ENCODE peak calls at places on chromosomes 5 and 9, in five cellular contexts. L is tibial artery; P is GM13977; X is CD4-positive, alpha-beta T cell; J is nephron progenitor cell. K is an unnamed sample.

GRCh38 chr9:89843591-89843990 is 238.8 kb downstream of the GADD45G start:
- DNase-seq in P (no peak), X (no peak), J (no peak), L (no peak), K (no peak)

GRCh38 chr5:16916262-16916878 is 19.7 kb downstream of the MYO10 start:
- DNase-seq in J (no peak), P (no peak), L (no peak), X (no peak), K (no peak)

GRCh38 chr5:62341783-62342475 is 35.9 kb downstream of the KIF2A start:
- DNase-seq in J (no peak), P (no peak), X (no peak), L (no peak), K (no peak)

GRCh38 chr5:82147860-82148573 is 130.1 kb downstream of the RPS23 start:
- DNase-seq in P (no peak), L (no peak), J (no peak), X (no peak), K (no peak)

GRCh38 chr5:103264529-103264928 is 6.0 kb downstream of the MACIR start:
- DNase-seq in X (no peak), L (no peak), P (no peak), J (no peak), K (no peak)

GRCh38 chr5:55226934-55227737 is at the start of gene MCIDAS:
- DNase-seq in J (peak), L (peak), P (peak), X (peak), K (no peak)

GRCh38 chr9:117703538-117703937 is 665 bp upstream of the TLR4 start:
- DNase-seq in L (no peak), X (no peak), P (no peak), J (no peak), K (no peak)

GRCh38 chr5:180208435-180209081 is 453 bp downstream of the RASGEF1C start:
- DNase-seq in J (peak), L (no peak), P (no peak), X (peak), K (no peak)

GRCh38 chr5:170479484-170479883 is 24.3 kb upstream of the KCNIP1 start:
- DNase-seq in J (no peak), X (no peak), L (no peak), P (no peak), K (no peak)
- TF ChIP-seq CTCF in J (no peak), X (no peak), L (no peak), P (no peak), K (no peak)

GRCh38 chr9:105846825-105847224 is 152.5 kb downstream of the TMEM38B start:
- DNase-seq in J (no peak), P (no peak), X (no peak), L (no peak), K (no peak)

GRCh38 chr9:105837261-105837660 is 142.9 kb downstream of the TMEM38B start:
- DNase-seq in L (no peak), J (no peak), P (no peak), X (no peak), K (no peak)

GRCh38 chr9:105841562-105841961 is 147.2 kb downstream of the TMEM38B start:
- DNase-seq in J (no peak), X (no peak), L (no peak), P (no peak), K (no peak)

GRCh38 chr9:105842023-105842644 is 147.8 kb downstream of the TMEM38B start:
- DNase-seq in L (no peak), J (peak), X (no peak), P (peak), K (no peak)
- TF ChIP-seq CTCF in L (peak), J (peak), X (peak), P (peak), K (peak)

DNA sequence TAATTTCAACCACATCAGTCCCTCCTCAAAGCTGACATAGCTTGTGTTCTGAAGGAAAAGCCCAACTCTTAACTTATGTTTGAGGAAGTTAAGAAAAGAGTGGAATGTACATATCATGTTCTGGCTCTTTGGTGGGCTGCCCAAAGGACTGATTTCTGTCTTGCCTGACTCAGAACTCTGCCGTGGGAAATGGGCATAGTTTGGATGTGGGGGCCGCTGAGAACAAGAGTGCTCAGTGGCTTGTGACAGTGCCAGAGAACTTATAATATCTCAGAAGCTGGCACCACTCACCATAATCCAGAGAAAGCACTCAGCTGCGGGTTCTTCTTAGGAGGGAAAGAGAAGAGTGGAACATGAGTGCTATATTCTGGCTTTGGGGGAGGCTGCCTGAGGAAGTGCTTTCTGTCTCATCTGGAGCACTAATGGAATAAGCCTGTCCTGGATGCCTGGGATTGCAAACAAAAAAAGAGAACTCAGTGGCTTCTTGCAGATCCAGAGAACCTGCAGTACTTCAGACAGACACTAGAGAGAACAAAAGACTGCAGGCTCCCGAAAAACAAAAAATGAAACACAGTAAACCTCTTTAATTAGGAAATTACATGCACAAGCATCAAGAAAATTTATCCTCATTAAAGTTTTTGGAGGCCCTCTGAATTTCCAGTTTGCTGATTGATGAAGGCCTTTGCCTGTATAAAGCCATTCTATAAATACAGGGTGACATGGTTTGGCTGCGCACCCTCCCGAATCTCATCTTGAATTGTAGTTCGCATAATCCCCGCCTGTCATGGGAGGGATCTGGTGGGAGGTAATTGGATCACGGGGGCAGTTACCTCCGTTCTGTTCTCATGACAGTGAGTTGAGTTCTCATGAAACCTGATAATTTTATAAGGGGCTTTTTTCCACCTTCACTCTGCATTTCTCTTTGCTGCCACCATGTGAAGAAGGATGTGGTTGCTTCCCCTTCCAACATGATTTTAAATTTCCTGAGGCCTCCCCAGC is 207.0 kb downstream of the DMAC1 start:
- DNase-seq in L (no peak), J (no peak), P (no peak), X (no peak), K (no peak)
- TF ChIP-seq CTCF in L (no peak), J (peak), P (no peak), X (no peak), K (no peak)

DNA sequence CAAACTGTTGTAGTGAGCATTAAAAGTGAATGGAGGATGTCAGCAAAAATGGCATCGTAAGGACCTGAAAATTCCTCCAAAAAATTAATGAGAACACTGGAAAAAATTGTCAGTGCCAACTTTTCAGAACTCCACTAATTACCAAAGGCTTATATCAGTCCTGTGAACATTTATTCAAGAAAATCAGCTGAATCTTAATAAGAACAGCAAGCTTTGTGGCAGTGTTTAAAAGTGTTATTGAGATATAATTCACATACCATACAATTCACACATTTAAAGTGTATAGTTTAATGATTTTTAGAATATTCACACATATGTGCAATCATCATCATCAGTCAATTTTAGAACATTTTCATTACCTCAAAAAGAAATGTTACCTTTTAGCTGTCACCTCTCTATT is 57.6 kb downstream of the G3BP1 start:
- DNase-seq in L (no peak), P (no peak), X (no peak), J (no peak), K (no peak)
- TF ChIP-seq CTCF in L (no peak), P (no peak), X (no peak), J (no peak), K (no peak)

GRCh38 chr9:88532320-88532719 is 2.7 kb upstream of the NXNL2 start:
- DNase-seq in J (peak), X (no peak), P (no peak), L (no peak), K (no peak)
- TF ChIP-seq CTCF in J (no peak), X (no peak), P (no peak), L (no peak), K (no peak)

GRCh38 chr9:82993856-82994605 is 68.9 kb downstream of the RASEF start:
- DNase-seq in P (no peak), L (no peak), J (no peak), X (no peak), K (no peak)
- TF ChIP-seq CTCF in P (no peak), L (no peak), J (no peak), X (no peak), K (no peak)

GRCh38 chr5:116300016-116300601 is 215.3 kb downstream of the COMMD10 start:
- DNase-seq in L (no peak), J (no peak), X (no peak), P (no peak), K (no peak)

GRCh38 chr5:116301110-116301509 is 216.3 kb downstream of the COMMD10 start:
- DNase-seq in P (no peak), X (no peak), J (no peak), L (no peak), K (no peak)

GRCh38 chr5:116296335-116297072 is 211.7 kb downstream of the COMMD10 start:
- DNase-seq in L (no peak), X (no peak), P (no peak), J (no peak), K (no peak)

GRCh38 chr5:116303340-116303739 is 218.5 kb downstream of the COMMD10 start:
- DNase-seq in J (no peak), P (no peak), L (no peak), X (no peak), K (no peak)

GRCh38 chr5:116297296-116297814 is 212.5 kb downstream of the COMMD10 start:
- DNase-seq in L (no peak), J (no peak), P (no peak), X (no peak), K (no peak)
- TF ChIP-seq CTCF in L (no peak), J (no peak), P (no peak), X (no peak), K (no peak)

GRCh38 chr5:80302636-80303035 is 17.2 kb upstream of the SPZ1 start:
- DNase-seq in J (no peak), P (no peak), X (no peak), L (no peak), K (no peak)

GRCh38 chr5:80309871-80310665 is 9.7 kb upstream of the SPZ1 start:
- DNase-seq in X (no peak), L (no peak), J (no peak), P (no peak), K (no peak)

DNA sequence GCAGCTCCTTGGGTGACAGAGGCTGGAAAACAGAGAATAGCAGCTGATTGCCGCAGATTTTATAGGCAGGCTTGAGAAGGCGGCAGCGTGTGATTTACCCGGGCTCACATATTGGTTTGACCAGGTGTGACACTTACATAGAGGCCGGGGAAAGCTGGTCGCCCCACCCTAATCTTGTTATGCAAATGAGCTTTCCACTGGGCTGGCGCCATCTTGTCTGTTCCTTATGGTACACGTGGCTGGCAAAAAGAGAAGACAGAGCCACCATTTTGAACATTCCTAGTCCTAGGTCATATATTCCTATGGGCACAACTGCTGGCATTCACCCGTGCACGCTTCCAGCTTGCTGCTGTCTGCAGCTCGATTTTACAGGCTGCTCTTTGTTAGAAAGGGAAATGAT is 11.3 kb upstream of the SPZ1 start:
- DNase-seq in X (no peak), P (no peak), L (no peak), J (no peak), K (no peak)
- TF ChIP-seq CTCF in X (no peak), P (no peak), L (no peak), J (no peak), K (no peak)

DNA sequence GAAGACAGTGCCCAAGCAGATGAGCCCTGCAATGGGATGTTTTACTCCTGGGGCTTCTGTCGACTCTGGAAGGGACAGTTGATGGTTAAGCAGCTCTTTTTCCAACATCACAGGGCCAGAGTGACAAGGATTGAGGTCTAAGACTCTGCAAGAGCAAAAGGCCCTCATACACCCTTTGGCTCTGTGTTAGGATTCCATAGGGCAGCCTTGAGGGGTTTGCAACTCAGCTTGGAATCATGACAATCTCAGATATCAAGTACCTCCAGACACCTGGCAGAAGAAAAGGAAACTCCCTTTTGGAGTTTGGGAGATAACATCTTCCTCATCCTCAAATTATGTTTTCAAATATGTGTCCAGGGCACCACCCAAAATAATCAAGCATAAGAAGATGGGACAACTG is 205.7 kb downstream of the GNA14 start:
- DNase-seq in P (no peak), L (no peak), J (no peak), X (no peak), K (peak)
- TF ChIP-seq CTCF in P (no peak), L (no peak), J (no peak), X (no peak), K (no peak)

GRCh38 chr9:124312290-124313265 is 54.8 kb downstream of the NEK6 start:
- DNase-seq in L (no peak), X (no peak), J (no peak), P (no peak), K (no peak)
- TF ChIP-seq CTCF in L (no peak), X (no peak), J (no peak), P (no peak), K (no peak)

K was measured in CD14-positive monocyte.